ENCODE peak calls at places on chromosomes 16 and 17, in four cellular contexts. S is posterior cingulate gyrus; H is activated naive CD4-positive, alpha-beta T cell; G is caudate nucleus. K is an unnamed sample.

GRCh38 chr17:59851431-59852375 is 41.0 kb downstream of the TUBD1 start:
- DNase-seq in S (no peak), H (no peak), G (no peak), K (no peak)

GRCh38 chr17:81481011-81481799 is 31.4 kb downstream of the ACTG1 start:
- DNase-seq in S (peak), H (peak), G (peak), K (no peak)

GRCh38 chr16:86994651-86995171 is 322.5 kb downstream of the C16orf95 start:
- DNase-seq in S (no peak), H (no peak), G (no peak), K (no peak)

GRCh38 chr17:7703584-7704574 is 1.1 kb upstream of the EFNB3 start:
- DNase-seq in S (peak), H (no peak), G (peak), K (no peak)

GRCh38 chr17:77872714-77873517 is 85.6 kb upstream of the TNRC6C start:
- DNase-seq in S (no peak), H (no peak), G (no peak), K (no peak)

GRCh38 chr16:27503662-27504061 is 46.1 kb downstream of the GTF3C1 start:
- DNase-seq in S (no peak), H (no peak), G (no peak), K (no peak)

GRCh38 chr16:68227183-68227793 is 8.6 kb downstream of the ESRP2 start:
- DNase-seq in S (no peak), H (no peak), G (no peak), K (no peak)

GRCh38 chr16:88116121-88116900 is 165.1 kb downstream of the BANP start:
- DNase-seq in S (no peak), H (no peak), G (no peak), K (no peak)

GRCh38 chr17:78476973-78477372 is 98.5 kb downstream of the PGS1 start:
- DNase-seq in S (no peak), H (no peak), G (no peak), K (no peak)

GRCh38 chr16:81531415-81531814 is 86.8 kb downstream of the CMIP start:
- DNase-seq in S (no peak), H (no peak), G (no peak), K (no peak)

GRCh38 chr17:32484628-32485027 is 2.2 kb upstream of the CDK5R1 start:
- DNase-seq in S (no peak), H (no peak), G (no peak), K (no peak)

GRCh38 chr17:81392909-81393654 is 2.2 kb upstream of the BAHCC1 start:
- DNase-seq in S (no peak), H (no peak), G (no peak), K (no peak)

GRCh38 chr16:49588061-49588460 is 214.5 kb downstream of the C16orf78 start:
- DNase-seq in S (no peak), H (no peak), G (no peak), K (no peak)

GRCh38 chr16:81551141-81551808 is 106.7 kb downstream of the CMIP start:
- DNase-seq in S (no peak), H (no peak), G (no peak), K (no peak)

GRCh38 chr16:84055801-84056634 is 13.4 kb upstream of the SLC38A8 start:
- DNase-seq in S (no peak), H (no peak), G (no peak), K (no peak)

GRCh38 chr17:40122466-40122943 is 734 bp downstream of the MSL1 start:
- DNase-seq in S (peak), H (no peak), G (no peak), K (no peak)

GRCh38 chr17:64428406-64428805 is 20.5 kb upstream of the MILR1 start:
- DNase-seq in S (no peak), H (no peak), G (no peak), K (no peak)

GRCh38 chr16:64475627-64476351 is 646.1 kb downstream of the CDH11 start:
- DNase-seq in S (no peak), H (no peak), G (no peak), K (no peak)